ENCODE peak calls at places on chromosomes 5 and 9, in four cellular contexts. Q, Y, X and M are unnamed samples.

GRCh38 chr9:77453857-77454647 is 194.1 kb downstream of the GNA14 start:
- DNase-seq in X (no peak), Y (no peak), Q (no peak), M (no peak)

GRCh38 chr9:105296889-105297288 is 52.4 kb downstream of the SLC44A1 start:
- DNase-seq in X (peak), Q (peak), Y (no peak), M (no peak)

GRCh38 chr5:36052542-36052941 is 14.1 kb downstream of the UGT3A2 start:
- DNase-seq in X (no peak), Q (no peak), Y (no peak), M (no peak)

GRCh38 chr5:168404366-168404765 is 81.9 kb upstream of the RARS1 start:
- DNase-seq in Q (peak), X (peak), Y (no peak), M (no peak)

GRCh38 chr5:104111622-104112021 is 549.0 kb upstream of the NUDT12 start:
- DNase-seq in Q (no peak), X (no peak), Y (no peak), M (no peak)

GRCh38 chr5:32076699-32077695 is 97.1 kb downstream of the GOLPH3 start:
- DNase-seq in Q (peak), Y (peak), X (peak), M (peak)

GRCh38 chr5:103120607-103121200 is 603 bp downstream of the PPIP5K2 start:
- DNase-seq in X (peak), Q (peak), Y (no peak), M (peak)

GRCh38 chr5:139419793-139420192 is 15.9 kb upstream of the SPATA24 start:
- DNase-seq in X (peak), Q (no peak), Y (no peak), M (no peak)

GRCh38 chr9:105678163-105678562 is 15.9 kb downstream of the TAL2 start:
- DNase-seq in X (no peak), Q (no peak), Y (no peak), M (no peak)

GRCh38 chr9:19379697-19380046 is 364 bp downstream of the RPS6 start:
- DNase-seq in X (peak), Q (no peak), Y (no peak), M (peak)

GRCh38 chr5:56620903-56621680 is 194.3 kb upstream of the MAP3K1 start:
- DNase-seq in Q (no peak), Y (no peak), X (no peak), M (no peak)

DNA sequence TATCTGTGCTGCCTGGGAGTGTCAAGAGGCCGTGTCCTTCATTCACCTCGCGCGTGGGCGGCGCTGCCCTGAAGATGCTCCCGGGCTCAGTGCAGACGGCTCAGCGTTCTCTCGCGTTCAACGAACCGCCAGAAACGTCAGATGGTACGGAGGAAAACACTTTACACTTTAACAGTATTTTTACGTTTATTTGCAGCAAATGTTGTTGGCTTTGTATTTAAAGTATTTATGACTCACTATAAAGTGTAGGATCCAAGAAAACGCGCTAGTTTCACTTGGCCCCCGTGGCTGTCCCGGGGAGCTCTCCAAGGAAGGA is 544 bp upstream of the ERCC6L2 start:
- DNase-seq in Q (peak), Y (peak), X (peak), M (peak)
- H3K27ac ChIP-seq in Q (no peak), Y (no peak), X (no peak), M (no peak)

GRCh38 chr9:36911037-36911436 is 123.0 kb downstream of the PAX5 start:
- DNase-seq in X (no peak), Q (no peak), Y (no peak), M (no peak)
- TF ChIP-seq CTCF in X (no peak), Q (no peak), Y (peak), M (peak)

GRCh38 chr5:179620703-179621350 is 2.6 kb downstream of the HNRNPH1 start:
- DNase-seq in Y (no peak), Q (peak), X (no peak), M (no peak)
- H3K27ac ChIP-seq in Y (peak), Q (peak), X (peak), M (no peak)

GRCh38 chr5:173883347-173883924 is 4.7 kb upstream of the CPEB4 start:
- DNase-seq in Q (no peak), Y (no peak), X (no peak), M (no peak)

GRCh38 chr5:173885481-173886010 is 2.6 kb upstream of the CPEB4 start:
- DNase-seq in X (peak), Q (no peak), Y (no peak), M (no peak)

GRCh38 chr5:173884402-173885053 is 3.6 kb upstream of the CPEB4 start:
- DNase-seq in Q (peak), X (peak), Y (peak), M (peak)

GRCh38 chr5:173886157-173886556 is 2.0 kb upstream of the CPEB4 start:
- DNase-seq in Q (no peak), X (no peak), Y (no peak), M (peak)

GRCh38 chr5:173885054-173885443 is 3.1 kb upstream of the CPEB4 start:
- DNase-seq in Y (no peak), Q (no peak), X (no peak), M (no peak)
- TF ChIP-seq CTCF in Y (no peak), Q (no peak), X (no peak), M (no peak)

GRCh38 chr9:1373445-1373844 is 323.3 kb downstream of the DMRT2 start:
- DNase-seq in Q (no peak), X (no peak), Y (no peak), M (no peak)
- H3K27ac ChIP-seq in Q (no peak), X (no peak), Y (no peak), M (no peak)

DNA sequence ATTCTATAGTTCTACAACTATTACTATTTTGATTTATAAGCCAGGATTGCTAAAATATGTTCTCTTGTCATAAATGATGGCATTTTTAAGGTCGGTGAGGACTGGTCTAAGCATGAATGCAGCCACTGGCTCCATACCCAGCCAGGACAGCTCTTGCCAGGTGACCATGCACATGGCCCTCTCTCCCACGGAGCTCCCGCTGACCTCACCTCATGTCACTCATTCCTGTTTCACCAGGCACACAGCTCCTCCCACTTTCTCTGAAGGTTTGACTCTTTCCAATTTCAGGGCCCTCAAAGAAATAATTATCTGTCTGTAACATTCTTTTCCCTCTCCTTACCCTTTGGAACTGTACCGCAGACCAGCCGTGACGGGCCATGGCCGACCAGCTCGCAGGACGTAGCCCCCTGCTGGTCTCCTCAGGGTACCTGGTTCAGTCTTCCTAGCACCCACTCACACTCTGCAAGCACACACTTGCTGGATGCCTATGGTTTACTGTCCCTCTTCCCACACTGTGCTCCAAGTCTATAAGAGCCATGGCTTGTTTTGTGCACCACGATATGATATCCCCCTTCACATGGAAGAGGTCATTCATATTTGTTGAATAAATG is 72.6 kb downstream of the LIFR start:
- DNase-seq in X (no peak), Y (no peak), Q (no peak), M (no peak)
- TF ChIP-seq CTCF in X (no peak), Y (no peak), Q (no peak), M (peak)

GRCh38 chr9:134169724-134170401 is 5.5 kb upstream of the RNU6ATAC start:
- DNase-seq in Y (no peak), X (no peak), Q (no peak), M (no peak)
- H3K27ac ChIP-seq in Y (no peak), X (peak), Q (no peak), M (no peak)

GRCh38 chr5:17243287-17244063 is 26.0 kb downstream of the BASP1 start:
- DNase-seq in Y (no peak), Q (no peak), X (no peak), M (no peak)

GRCh38 chr5:17252543-17252942 is 35.1 kb downstream of the BASP1 start:
- DNase-seq in Q (peak), Y (no peak), X (no peak), M (no peak)

GRCh38 chr5:17248999-17249634 is 31.7 kb downstream of the BASP1 start:
- DNase-seq in Q (peak), X (peak), Y (no peak), M (no peak)
- TF ChIP-seq CTCF in Q (peak), X (no peak), Y (no peak), M (no peak)

GRCh38 chr5:180769821-180770220 is 30.0 kb upstream of the OR2Y1 start:
- DNase-seq in Y (no peak), X (no peak), Q (no peak), M (no peak)
- H3K27ac ChIP-seq in Y (no peak), X (no peak), Q (no peak), M (no peak)

GRCh38 chr5:91244380-91245073 is 138.6 kb downstream of the ARRDC3 start:
- DNase-seq in X (no peak), Y (no peak), Q (no peak), M (no peak)

GRCh38 chr5:91243859-91244258 is 139.3 kb downstream of the ARRDC3 start:
- DNase-seq in X (no peak), Y (no peak), Q (no peak), M (no peak)

GRCh38 chr5:91243286-91243685 is 139.8 kb downstream of the ARRDC3 start:
- DNase-seq in Y (no peak), X (no peak), Q (no peak), M (no peak)

GRCh38 chr5:91245074-91245452 is 138.1 kb downstream of the ARRDC3 start:
- DNase-seq in Q (no peak), X (no peak), Y (no peak), M (no peak)

DNA sequence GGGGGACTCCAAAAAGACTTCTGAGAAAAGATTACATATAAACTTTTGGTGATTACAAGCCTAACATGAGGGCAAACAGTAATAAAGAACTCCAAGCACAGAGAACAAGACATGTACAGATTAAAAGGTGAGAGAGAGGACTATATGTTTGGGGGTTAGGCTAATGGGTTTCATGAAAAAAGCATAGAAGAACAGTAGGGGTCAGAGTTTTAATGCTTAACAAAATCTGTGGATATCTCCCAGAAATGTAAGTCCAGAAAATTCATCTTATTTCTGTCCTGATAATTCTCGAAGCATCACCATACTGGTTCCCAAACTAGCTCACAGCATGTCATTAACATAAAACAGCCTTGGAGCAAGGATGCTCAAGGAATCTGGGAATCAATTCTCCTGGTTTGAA is 137.2 kb downstream of the ARRDC3 start:
- DNase-seq in X (no peak), Y (no peak), Q (no peak), M (no peak)
- TF ChIP-seq CTCF in X (no peak), Y (peak), Q (no peak), M (peak)